ENCODE peak calls at places on chromosomes 16 and 17, in eight cellular contexts. N is naive thymus-derived CD4-positive, alpha-beta T cell; P is activated T-helper 1 cell treated with Interleukin-2 at 50 U/mL for 16 hours; G is T47D; D is hepatic stellate cell; Q is WERI-Rb-1; U is A172; H is stimulated activated naive CD8-positive, alpha-beta T cell treated with anti-CD3 and anti-CD28 coated beads, Interleukin-15, Interleukin-2, amounts not matched to agents 100 U/mL and 50 U/mL, for 24 hours. W is an unnamed sample.

GRCh38 chr16:10566613-10567012 is 13.8 kb downstream of the EMP2 start:
- DNase-seq in U (no peak), N (no peak), G (peak), H (no peak), Q (no peak), P (no peak), D (no peak), W (no peak)

GRCh38 chr17:49703557-49704277 is 4.0 kb downstream of the SLC35B1 start:
- DNase-seq in N (no peak), U (peak), G (peak), P (no peak), Q (peak), D (peak), H (no peak), W (peak)

GRCh38 chr16:86497551-86498021 is 12.7 kb upstream of the FOXF1 start:
- DNase-seq in U (no peak), P (no peak), D (no peak), Q (no peak), N (no peak), H (no peak), G (no peak), W (no peak)

GRCh38 chr17:49776864-49777263 is 11.6 kb upstream of the KAT7 start:
- DNase-seq in G (no peak), D (no peak), N (no peak), U (no peak), Q (no peak), P (no peak), H (no peak), W (peak)

GRCh38 chr17:32020943-32021617 is 13.9 kb downstream of the LRRC37B start:
- DNase-seq in P (no peak), Q (no peak), U (no peak), H (no peak), N (no peak), D (no peak), G (no peak), W (peak)

GRCh38 chr16:10878644-10879498 is 1.9 kb downstream of the CIITA start:
- DNase-seq in D (peak), P (no peak), Q (no peak), H (peak), N (no peak), G (peak), U (peak), W (peak)

GRCh38 chr17:53707546-53707945 is 115.2 kb upstream of the KIF2B start:
- DNase-seq in G (no peak), H (no peak), D (no peak), U (no peak), N (no peak), P (no peak), Q (no peak), W (no peak)

GRCh38 chr17:45364531-45365390 is 47.9 kb upstream of the MAP3K14 start:
- DNase-seq in D (no peak), H (no peak), Q (no peak), P (no peak), N (no peak), G (no peak), U (no peak), W (peak)

GRCh38 chr17:57599271-57600045 is 145.6 kb downstream of the CCDC182 start:
- DNase-seq in D (no peak), U (no peak), G (no peak), N (peak), P (no peak), H (peak), Q (no peak), W (no peak)

GRCh38 chr17:41492771-41493170 is 3.1 kb upstream of the KRT36 start:
- DNase-seq in D (no peak), G (peak), U (no peak), P (no peak), Q (no peak), H (no peak), N (no peak), W (no peak)

GRCh38 chr17:65743313-65743665 is 181.8 kb upstream of the AXIN2 start:
- DNase-seq in U (no peak), N (no peak), G (no peak), P (no peak), D (no peak), H (no peak), Q (no peak), W (peak)

GRCh38 chr16:27097671-27098275 is 31.0 kb downstream of the C16orf82 start:
- DNase-seq in P (no peak), N (no peak), G (no peak), U (no peak), Q (no peak), D (no peak), H (no peak), W (peak)

GRCh38 chr17:82100502-82101298 is 2.7 kb upstream of the FASN start:
- DNase-seq in Q (peak), N (no peak), D (no peak), P (no peak), G (peak), U (no peak), H (no peak), W (no peak)